ENCODE peak calls at places on chromosomes 13 and 19, in six cellular contexts. One of them, this sample, is unnamed.
A peak's percentile ranks its signal among the peaks of the same experiment; 100 is the strongest.

GRCh38 chr13:112102243-112102642 is 35.3 kb downstream of the SOX1 start:
- DNase-seq in thyroid gland: no peak
- DNase-seq in ovary: no peak
- DNase-seq in HCT116: peak; percentile 7
- DNase-seq in breast epithelium: no peak
- DNase-seq in endothelial cell of umbilical vein: no peak
- DNase-seq in this sample: no peak

GRCh38 chr13:108629353-108629752 is at the start of gene MYO16:
- DNase-seq in ovary: no peak
- DNase-seq in HCT116: no peak
- DNase-seq in thyroid gland: no peak
- DNase-seq in breast epithelium: no peak
- DNase-seq in endothelial cell of umbilical vein: no peak
- DNase-seq in this sample: no peak

GRCh38 chr13:32425158-32425557 is 2.8 kb downstream of the N4BP2L1 start:
- DNase-seq in HCT116: no peak
- DNase-seq in breast epithelium: no peak
- DNase-seq in endothelial cell of umbilical vein: no peak
- DNase-seq in ovary: no peak
- DNase-seq in thyroid gland: no peak
- DNase-seq in this sample: no peak

GRCh38 chr19:53094749-53095575 is 8.3 kb downstream of the ZNF160 start:
- DNase-seq in HCT116: no peak
- DNase-seq in endothelial cell of umbilical vein: no peak
- DNase-seq in ovary: no peak
- DNase-seq in thyroid gland: no peak
- DNase-seq in breast epithelium: no peak
- DNase-seq in this sample: no peak

GRCh38 chr13:90414691-90415596 is 932.5 kb upstream of the MIR17HG start:
- DNase-seq in ovary: no peak
- DNase-seq in HCT116: peak; percentile 4
- DNase-seq in endothelial cell of umbilical vein: peak; percentile 66
- DNase-seq in thyroid gland: no peak
- DNase-seq in breast epithelium: no peak
- DNase-seq in this sample: no peak

GRCh38 chr13:84870190-84870589 is 929.0 kb downstream of the SLITRK6 start:
- DNase-seq in breast epithelium: no peak
- DNase-seq in thyroid gland: no peak
- DNase-seq in ovary: no peak
- DNase-seq in HCT116: no peak
- DNase-seq in endothelial cell of umbilical vein: no peak
- DNase-seq in this sample: no peak

GRCh38 chr19:4059931-4060620 is 6.6 kb downstream of the ZBTB7A start:
- DNase-seq in breast epithelium: no peak
- DNase-seq in ovary: peak; percentile 75
- DNase-seq in endothelial cell of umbilical vein: no peak
- DNase-seq in HCT116: no peak
- DNase-seq in thyroid gland: no peak
- DNase-seq in this sample: peak; percentile 90

GRCh38 chr13:92807343-92807742 is 419.3 kb upstream of the GPC6 start:
- DNase-seq in thyroid gland: no peak
- DNase-seq in HCT116: no peak
- DNase-seq in ovary: no peak
- DNase-seq in endothelial cell of umbilical vein: no peak
- DNase-seq in breast epithelium: no peak
- DNase-seq in this sample: no peak

GRCh38 chr19:53394974-53395839 is at the start of gene ZNF765:
- DNase-seq in HCT116: peak; percentile 68
- DNase-seq in endothelial cell of umbilical vein: peak; percentile 91
- DNase-seq in thyroid gland: peak; percentile 96
- DNase-seq in breast epithelium: peak; percentile 92
- DNase-seq in ovary: peak; percentile 95
- DNase-seq in this sample: peak; percentile 96

GRCh38 chr19:49380391-49380790 is 7.7 kb upstream of the KASH5 start:
- DNase-seq in HCT116: no peak
- DNase-seq in ovary: no peak
- DNase-seq in thyroid gland: no peak
- DNase-seq in breast epithelium: no peak
- DNase-seq in endothelial cell of umbilical vein: no peak
- DNase-seq in this sample: no peak

GRCh38 chr13:22176968-22177545 is 506.2 kb downstream of the FGF9 start:
- DNase-seq in HCT116: no peak
- DNase-seq in endothelial cell of umbilical vein: no peak
- DNase-seq in breast epithelium: no peak
- DNase-seq in ovary: no peak
- DNase-seq in thyroid gland: no peak
- DNase-seq in this sample: no peak

GRCh38 chr13:29849071-29849541 is 1.3 kb downstream of the UBL3 start:
- DNase-seq in breast epithelium: no peak
- DNase-seq in endothelial cell of umbilical vein: peak; percentile 52
- DNase-seq in ovary: no peak
- DNase-seq in thyroid gland: peak; percentile 18
- DNase-seq in HCT116: no peak
- DNase-seq in this sample: peak; percentile 31

GRCh38 chr13:99970761-99971575 is 599 bp downstream of the ZIC5 start:
- DNase-seq in endothelial cell of umbilical vein: no peak
- DNase-seq in breast epithelium: no peak
- DNase-seq in HCT116: no peak
- DNase-seq in thyroid gland: no peak
- DNase-seq in ovary: no peak
- DNase-seq in this sample: no peak
- H3K27ac ChIP-seq in endothelial cell of umbilical vein: no peak overlapping the region
- H3K27ac ChIP-seq in breast epithelium: no peak overlapping the region
- H3K27ac ChIP-seq in HCT116: peak overlapping the region; percentile 97
- H3K27ac ChIP-seq in thyroid gland: no peak overlapping the region
- H3K27ac ChIP-seq in ovary: no peak overlapping the region
- H3K27ac ChIP-seq in this sample: no peak overlapping the region

DNA sequence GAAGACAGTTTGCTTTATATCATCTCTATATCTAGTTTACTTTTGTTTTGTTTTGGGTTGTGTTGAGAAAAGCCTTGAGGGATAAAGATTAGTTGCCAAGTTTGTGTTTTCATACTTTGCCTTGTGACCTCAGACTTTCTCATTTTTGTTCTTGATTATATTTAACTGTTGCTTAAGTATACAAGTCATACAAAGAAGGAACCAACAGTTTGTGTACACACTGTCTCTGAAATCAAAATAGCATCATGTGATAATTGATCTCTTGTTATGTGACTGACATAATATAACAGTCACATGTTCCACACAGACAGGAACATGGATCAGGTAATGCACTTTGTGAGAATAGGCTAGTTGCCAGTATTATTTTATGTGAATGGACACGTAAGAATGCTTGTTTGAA is 70.8 kb downstream of the SHISA2 start:
- DNase-seq in HCT116: no peak
- DNase-seq in thyroid gland: no peak
- DNase-seq in endothelial cell of umbilical vein: no peak
- DNase-seq in breast epithelium: no peak
- DNase-seq in ovary: no peak
- DNase-seq in this sample: no peak
- TF ChIP-seq CTCF in HCT116: no peak
- TF ChIP-seq CTCF in thyroid gland: no peak
- TF ChIP-seq CTCF in endothelial cell of umbilical vein: no peak
- TF ChIP-seq CTCF in breast epithelium: no peak
- TF ChIP-seq CTCF in ovary: no peak
- TF ChIP-seq CTCF in this sample: no peak

GRCh38 chr19:54459282-54460229 is 4.0 kb downstream of the LENG9 start:
- DNase-seq in HCT116: no peak
- DNase-seq in thyroid gland: no peak
- DNase-seq in breast epithelium: no peak
- DNase-seq in endothelial cell of umbilical vein: no peak
- DNase-seq in ovary: no peak
- DNase-seq in this sample: no peak
- TF ChIP-seq POLR2A in HCT116: no peak
- TF ChIP-seq POLR2A in thyroid gland: no peak
- TF ChIP-seq POLR2A in breast epithelium: no peak
- TF ChIP-seq POLR2A in endothelial cell of umbilical vein: no peak
- TF ChIP-seq POLR2A in ovary: no peak
- TF ChIP-seq POLR2A in this sample: no peak

DNA sequence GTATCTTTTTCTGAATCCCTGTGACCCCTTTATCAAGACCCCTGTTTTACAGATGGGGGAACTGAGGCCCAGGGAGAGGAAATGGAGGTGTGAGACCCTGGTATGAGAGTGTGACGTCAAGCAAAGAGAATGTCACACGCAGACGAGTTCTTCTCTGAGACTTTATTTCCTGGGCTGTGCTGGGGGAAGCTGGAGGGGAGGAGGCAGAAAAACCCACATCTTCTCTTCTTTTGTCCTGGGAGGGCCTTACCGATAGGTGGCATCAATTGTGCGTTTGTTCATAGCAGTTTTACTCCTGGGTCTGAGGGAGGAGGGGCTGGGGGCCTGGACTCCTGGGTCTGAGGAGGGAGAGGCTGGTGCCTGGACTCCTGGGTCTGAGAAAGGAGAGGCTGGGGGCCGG is 4.9 kb upstream of the KLK15 start:
- DNase-seq in endothelial cell of umbilical vein: no peak
- DNase-seq in ovary: no peak
- DNase-seq in breast epithelium: no peak
- DNase-seq in HCT116: peak; percentile 18
- DNase-seq in thyroid gland: peak; percentile 28
- DNase-seq in this sample: no peak
- H3K27ac ChIP-seq in endothelial cell of umbilical vein: no peak overlapping the region
- H3K27ac ChIP-seq in ovary: no peak overlapping the region
- H3K27ac ChIP-seq in breast epithelium: no peak overlapping the region
- H3K27ac ChIP-seq in HCT116: no peak overlapping the region
- H3K27ac ChIP-seq in thyroid gland: peak overlapping the region; percentile 96
- H3K27ac ChIP-seq in this sample: no peak overlapping the region

GRCh38 chr19:45643024-45643926 is 4.1 kb upstream of the EML2 start:
- DNase-seq in breast epithelium: peak; percentile 75
- DNase-seq in thyroid gland: peak; percentile 81
- DNase-seq in ovary: peak; percentile 65
- DNase-seq in HCT116: peak; percentile 71
- DNase-seq in endothelial cell of umbilical vein: peak; percentile 85
- DNase-seq in this sample: peak; percentile 92
- TF ChIP-seq CTCF in breast epithelium: peak; percentile 98
- TF ChIP-seq CTCF in thyroid gland: peak; percentile 98
- TF ChIP-seq CTCF in ovary: peak; percentile 84
- TF ChIP-seq CTCF in HCT116: peak; percentile 97
- TF ChIP-seq CTCF in endothelial cell of umbilical vein: peak; percentile 99
- TF ChIP-seq CTCF in this sample: peak; percentile 98

GRCh38 chr19:13095393-13095784 is 7.3 kb downstream of the LYL1 start:
- DNase-seq in thyroid gland: no peak
- DNase-seq in HCT116: no peak
- DNase-seq in ovary: no peak
- DNase-seq in endothelial cell of umbilical vein: no peak
- DNase-seq in breast epithelium: no peak
- DNase-seq in this sample: no peak
- TF ChIP-seq POLR2A in thyroid gland: no peak
- TF ChIP-seq POLR2A in HCT116: no peak
- TF ChIP-seq POLR2A in ovary: no peak
- TF ChIP-seq POLR2A in endothelial cell of umbilical vein: no peak
- TF ChIP-seq POLR2A in breast epithelium: no peak
- TF ChIP-seq POLR2A in this sample: no peak

GRCh38 chr13:41713405-41713804 is 247.5 kb downstream of the VWA8 start:
- DNase-seq in thyroid gland: no peak
- DNase-seq in breast epithelium: no peak
- DNase-seq in ovary: no peak
- DNase-seq in HCT116: no peak
- DNase-seq in endothelial cell of umbilical vein: no peak
- DNase-seq in this sample: no peak

GRCh38 chr13:41707192-41707858 is 250.0 kb downstream of the RGCC start:
- DNase-seq in HCT116: no peak
- DNase-seq in endothelial cell of umbilical vein: no peak
- DNase-seq in breast epithelium: no peak
- DNase-seq in thyroid gland: no peak
- DNase-seq in ovary: no peak
- DNase-seq in this sample: no peak

GRCh38 chr13:41706189-41706588 is 248.8 kb downstream of the RGCC start:
- DNase-seq in endothelial cell of umbilical vein: no peak
- DNase-seq in thyroid gland: no peak
- DNase-seq in HCT116: no peak
- DNase-seq in ovary: no peak
- DNase-seq in breast epithelium: no peak
- DNase-seq in this sample: no peak

GRCh38 chr13:41708648-41709175 is 251.4 kb downstream of the RGCC start:
- DNase-seq in ovary: peak; percentile 25
- DNase-seq in HCT116: no peak
- DNase-seq in thyroid gland: peak; percentile 17
- DNase-seq in breast epithelium: no peak
- DNase-seq in endothelial cell of umbilical vein: no peak
- DNase-seq in this sample: no peak

GRCh38 chr13:41709511-41709910 is 251.4 kb downstream of the VWA8 start:
- DNase-seq in breast epithelium: no peak
- DNase-seq in endothelial cell of umbilical vein: no peak
- DNase-seq in thyroid gland: no peak
- DNase-seq in HCT116: no peak
- DNase-seq in ovary: no peak
- DNase-seq in this sample: no peak
- H3K27ac ChIP-seq in breast epithelium: peak overlapping the region; percentile 4
- H3K27ac ChIP-seq in endothelial cell of umbilical vein: no peak overlapping the region
- H3K27ac ChIP-seq in thyroid gland: no peak overlapping the region
- H3K27ac ChIP-seq in HCT116: no peak overlapping the region
- H3K27ac ChIP-seq in ovary: no peak overlapping the region
- H3K27ac ChIP-seq in this sample: no peak overlapping the region

GRCh38 chr19:18278521-18279265 is 2.7 kb downstream of the JUND start:
- DNase-seq in thyroid gland: no peak
- DNase-seq in breast epithelium: peak; percentile 76
- DNase-seq in endothelial cell of umbilical vein: peak; percentile 14
- DNase-seq in ovary: no peak
- DNase-seq in HCT116: no peak
- DNase-seq in this sample: peak; percentile 55
- TF ChIP-seq CTCF in thyroid gland: no peak
- TF ChIP-seq CTCF in breast epithelium: no peak
- TF ChIP-seq CTCF in endothelial cell of umbilical vein: no peak
- TF ChIP-seq CTCF in ovary: peak; percentile 13
- TF ChIP-seq CTCF in HCT116: no peak
- TF ChIP-seq CTCF in this sample: no peak

GRCh38 chr19:1249298-1249989 is 1.1 kb downstream of the MIDN start:
- DNase-seq in breast epithelium: peak; percentile 97
- DNase-seq in HCT116: peak; percentile 89
- DNase-seq in thyroid gland: peak; percentile 93
- DNase-seq in ovary: peak; percentile 91
- DNase-seq in endothelial cell of umbilical vein: peak; percentile 94
- DNase-seq in this sample: peak; percentile 96
- TF ChIP-seq POLR2A in breast epithelium: peak; percentile 95
- TF ChIP-seq POLR2A in HCT116: peak; percentile 43
- TF ChIP-seq POLR2A in thyroid gland: peak; percentile 77
- TF ChIP-seq POLR2A in ovary: peak; percentile 93
- TF ChIP-seq POLR2A in endothelial cell of umbilical vein: peak; percentile 78
- TF ChIP-seq POLR2A in this sample: peak; percentile 93

This sample was measured in transverse colon.